ENCODE peak calls at places on chromosomes 5 and 9, in seven cellular contexts. One of them, this sample, is unnamed.

GRCh38 chr5:1093361-1093760 is 18.5 kb downstream of the SLC12A7 start:
- DNase-seq in neural crest cell: no peak
- DNase-seq in stimulated activated CD4-positive, alpha-beta T cell treated with anti-CD3 and anti-CD28 coated beads, Interleukin-1b, Interleukin-23, amount 100 ng/mL, for 48 hours: no peak
- DNase-seq in M059J: no peak
- DNase-seq in HuH-7.5: no peak
- DNase-seq in AG04450: no peak
- DNase-seq in ELF-1: no peak
- DNase-seq in this sample: no peak

GRCh38 chr9:100066539-100066938 is 32.3 kb downstream of the ERP44 start:
- DNase-seq in ELF-1: no peak
- DNase-seq in stimulated activated CD4-positive, alpha-beta T cell treated with anti-CD3 and anti-CD28 coated beads, Interleukin-1b, Interleukin-23, amount 100 ng/mL, for 48 hours: no peak
- DNase-seq in neural crest cell: no peak
- DNase-seq in HuH-7.5: no peak
- DNase-seq in AG04450: no peak
- DNase-seq in M059J: peak; percentile 19
- DNase-seq in this sample: no peak

GRCh38 chr5:160064441-160064840 is 54.8 kb downstream of the PWWP2A start:
- DNase-seq in neural crest cell: no peak
- DNase-seq in M059J: no peak
- DNase-seq in stimulated activated CD4-positive, alpha-beta T cell treated with anti-CD3 and anti-CD28 coated beads, Interleukin-1b, Interleukin-23, amount 100 ng/mL, for 48 hours: no peak
- DNase-seq in HuH-7.5: peak; percentile 8
- DNase-seq in AG04450: no peak
- DNase-seq in ELF-1: peak; percentile 15
- DNase-seq in this sample: no peak

GRCh38 chr9:112502177-112502946 is 15.7 kb downstream of the KIAA1958 start:
- DNase-seq in M059J: no peak
- DNase-seq in ELF-1: no peak
- DNase-seq in stimulated activated CD4-positive, alpha-beta T cell treated with anti-CD3 and anti-CD28 coated beads, Interleukin-1b, Interleukin-23, amount 100 ng/mL, for 48 hours: no peak
- DNase-seq in neural crest cell: no peak
- DNase-seq in HuH-7.5: no peak
- DNase-seq in AG04450: no peak
- DNase-seq in this sample: no peak

GRCh38 chr5:180156141-180156540 is 52.9 kb downstream of the RASGEF1C start:
- DNase-seq in M059J: no peak
- DNase-seq in HuH-7.5: no peak
- DNase-seq in ELF-1: no peak
- DNase-seq in stimulated activated CD4-positive, alpha-beta T cell treated with anti-CD3 and anti-CD28 coated beads, Interleukin-1b, Interleukin-23, amount 100 ng/mL, for 48 hours: no peak
- DNase-seq in neural crest cell: no peak
- DNase-seq in AG04450: no peak
- DNase-seq in this sample: peak; percentile 55

GRCh38 chr9:19922476-19923118 is 133.8 kb upstream of the SLC24A2 start:
- DNase-seq in AG04450: peak; percentile 7
- DNase-seq in HuH-7.5: no peak
- DNase-seq in neural crest cell: no peak
- DNase-seq in ELF-1: peak; percentile 79
- DNase-seq in M059J: peak; percentile 59
- DNase-seq in stimulated activated CD4-positive, alpha-beta T cell treated with anti-CD3 and anti-CD28 coated beads, Interleukin-1b, Interleukin-23, amount 100 ng/mL, for 48 hours: no peak
- DNase-seq in this sample: no peak

GRCh38 chr5:154860123-154860522 is 1.7 kb downstream of the CNOT8 start:
- DNase-seq in HuH-7.5: no peak
- DNase-seq in neural crest cell: no peak
- DNase-seq in M059J: peak; percentile 22
- DNase-seq in AG04450: no peak
- DNase-seq in stimulated activated CD4-positive, alpha-beta T cell treated with anti-CD3 and anti-CD28 coated beads, Interleukin-1b, Interleukin-23, amount 100 ng/mL, for 48 hours: peak; percentile 18
- DNase-seq in ELF-1: peak; percentile 53
- DNase-seq in this sample: no peak

GRCh38 chr5:159324097-159324760 is 6.1 kb downstream of the IL12B start:
- DNase-seq in HuH-7.5: no peak
- DNase-seq in AG04450: peak; percentile 72
- DNase-seq in ELF-1: peak; percentile 6
- DNase-seq in M059J: peak; percentile 77
- DNase-seq in stimulated activated CD4-positive, alpha-beta T cell treated with anti-CD3 and anti-CD28 coated beads, Interleukin-1b, Interleukin-23, amount 100 ng/mL, for 48 hours: no peak
- DNase-seq in neural crest cell: no peak
- DNase-seq in this sample: no peak

GRCh38 chr5:150801117-150801927 is 22.8 kb downstream of the SMIM3 start:
- DNase-seq in stimulated activated CD4-positive, alpha-beta T cell treated with anti-CD3 and anti-CD28 coated beads, Interleukin-1b, Interleukin-23, amount 100 ng/mL, for 48 hours: no peak
- DNase-seq in HuH-7.5: peak; percentile 30
- DNase-seq in M059J: no peak
- DNase-seq in ELF-1: peak; percentile 56
- DNase-seq in neural crest cell: peak; percentile 41
- DNase-seq in AG04450: no peak
- DNase-seq in this sample: no peak

GRCh38 chr5:155293605-155294178 is 280.1 kb downstream of the KIF4B start:
- DNase-seq in stimulated activated CD4-positive, alpha-beta T cell treated with anti-CD3 and anti-CD28 coated beads, Interleukin-1b, Interleukin-23, amount 100 ng/mL, for 48 hours: no peak
- DNase-seq in M059J: no peak
- DNase-seq in neural crest cell: no peak
- DNase-seq in HuH-7.5: no peak
- DNase-seq in ELF-1: no peak
- DNase-seq in AG04450: no peak
- DNase-seq in this sample: no peak

GRCh38 chr9:116629700-116630099 is 57.4 kb upstream of the TRIM32 start:
- DNase-seq in stimulated activated CD4-positive, alpha-beta T cell treated with anti-CD3 and anti-CD28 coated beads, Interleukin-1b, Interleukin-23, amount 100 ng/mL, for 48 hours: no peak
- DNase-seq in M059J: no peak
- DNase-seq in ELF-1: no peak
- DNase-seq in HuH-7.5: no peak
- DNase-seq in AG04450: no peak
- DNase-seq in neural crest cell: no peak
- DNase-seq in this sample: no peak

GRCh38 chr5:174300118-174300940 is 254.8 kb downstream of the NSG2 start:
- DNase-seq in AG04450: no peak
- DNase-seq in M059J: no peak
- DNase-seq in HuH-7.5: no peak
- DNase-seq in ELF-1: no peak
- DNase-seq in stimulated activated CD4-positive, alpha-beta T cell treated with anti-CD3 and anti-CD28 coated beads, Interleukin-1b, Interleukin-23, amount 100 ng/mL, for 48 hours: no peak
- DNase-seq in neural crest cell: no peak
- DNase-seq in this sample: no peak

GRCh38 chr9:106921341-106921899 is 58.5 kb downstream of the ZNF462 start:
- DNase-seq in M059J: peak; percentile 81
- DNase-seq in neural crest cell: peak; percentile 29
- DNase-seq in HuH-7.5: peak; percentile 31
- DNase-seq in ELF-1: peak; percentile 87
- DNase-seq in stimulated activated CD4-positive, alpha-beta T cell treated with anti-CD3 and anti-CD28 coated beads, Interleukin-1b, Interleukin-23, amount 100 ng/mL, for 48 hours: peak; percentile 7
- DNase-seq in AG04450: peak; percentile 32
- DNase-seq in this sample: no peak

GRCh38 chr9:99451121-99451606 is 229.1 kb downstream of the SEC61B start:
- DNase-seq in neural crest cell: no peak
- DNase-seq in AG04450: no peak
- DNase-seq in HuH-7.5: no peak
- DNase-seq in stimulated activated CD4-positive, alpha-beta T cell treated with anti-CD3 and anti-CD28 coated beads, Interleukin-1b, Interleukin-23, amount 100 ng/mL, for 48 hours: no peak
- DNase-seq in ELF-1: no peak
- DNase-seq in M059J: peak; percentile 48
- DNase-seq in this sample: no peak

GRCh38 chr5:120852222-120852860 is 388.2 kb downstream of the PRR16 start:
- DNase-seq in AG04450: no peak
- DNase-seq in HuH-7.5: no peak
- DNase-seq in ELF-1: no peak
- DNase-seq in stimulated activated CD4-positive, alpha-beta T cell treated with anti-CD3 and anti-CD28 coated beads, Interleukin-1b, Interleukin-23, amount 100 ng/mL, for 48 hours: no peak
- DNase-seq in neural crest cell: no peak
- DNase-seq in M059J: no peak
- DNase-seq in this sample: no peak

GRCh38 chr5:108168915-108169314 is 213.0 kb downstream of the FBXL17 start:
- DNase-seq in M059J: no peak
- DNase-seq in AG04450: no peak
- DNase-seq in stimulated activated CD4-positive, alpha-beta T cell treated with anti-CD3 and anti-CD28 coated beads, Interleukin-1b, Interleukin-23, amount 100 ng/mL, for 48 hours: no peak
- DNase-seq in ELF-1: no peak
- DNase-seq in HuH-7.5: no peak
- DNase-seq in neural crest cell: no peak
- DNase-seq in this sample: no peak

GRCh38 chr5:16776611-16777251 is 159.4 kb downstream of the MYO10 start:
- DNase-seq in neural crest cell: peak; percentile 26
- DNase-seq in stimulated activated CD4-positive, alpha-beta T cell treated with anti-CD3 and anti-CD28 coated beads, Interleukin-1b, Interleukin-23, amount 100 ng/mL, for 48 hours: no peak
- DNase-seq in HuH-7.5: no peak
- DNase-seq in AG04450: no peak
- DNase-seq in ELF-1: peak; percentile 27
- DNase-seq in M059J: no peak
- DNase-seq in this sample: no peak

GRCh38 chr5:11319851-11320580 is 559.0 kb upstream of the DAP start:
- DNase-seq in stimulated activated CD4-positive, alpha-beta T cell treated with anti-CD3 and anti-CD28 coated beads, Interleukin-1b, Interleukin-23, amount 100 ng/mL, for 48 hours: no peak
- DNase-seq in neural crest cell: no peak
- DNase-seq in HuH-7.5: no peak
- DNase-seq in AG04450: no peak
- DNase-seq in M059J: peak; percentile 87
- DNase-seq in ELF-1: no peak
- DNase-seq in this sample: no peak

GRCh38 chr5:107026098-107026497 is 644.6 kb downstream of the EFNA5 start:
- DNase-seq in AG04450: no peak
- DNase-seq in neural crest cell: no peak
- DNase-seq in HuH-7.5: no peak
- DNase-seq in M059J: no peak
- DNase-seq in stimulated activated CD4-positive, alpha-beta T cell treated with anti-CD3 and anti-CD28 coated beads, Interleukin-1b, Interleukin-23, amount 100 ng/mL, for 48 hours: no peak
- DNase-seq in ELF-1: no peak
- DNase-seq in this sample: no peak

GRCh38 chr9:134965421-134965820 is 47.7 kb upstream of the FCN1 start:
- DNase-seq in neural crest cell: no peak
- DNase-seq in stimulated activated CD4-positive, alpha-beta T cell treated with anti-CD3 and anti-CD28 coated beads, Interleukin-1b, Interleukin-23, amount 100 ng/mL, for 48 hours: no peak
- DNase-seq in ELF-1: no peak
- DNase-seq in M059J: no peak
- DNase-seq in AG04450: no peak
- DNase-seq in HuH-7.5: no peak
- DNase-seq in this sample: no peak

This sample was measured in aorta.